ENCODE peak calls at places on chromosomes 2 and 18, in seven cellular contexts. N is endothelial cell of umbilical vein, J is A549, V is H1, L is K562, F is GM12878, D is HCT116. X is an unnamed sample.

GRCh38 chr2:196160101-196160500 is 11.3 kb downstream of the STK17B start:
- DNase-seq in F (peak), N (peak), J (no peak), V (no peak), D (peak), L (peak), X (peak)

GRCh38 chr18:22180722-22181121 is 11.3 kb downstream of the GATA6 start:
- DNase-seq in V (no peak), J (no peak), N (peak), D (no peak), L (no peak), F (no peak), X (no peak)

GRCh38 chr2:75406138-75406537 is 154.6 kb downstream of the EVA1A start:
- DNase-seq in D (no peak), V (no peak), L (no peak), N (no peak), F (no peak), J (no peak), X (no peak)

GRCh38 chr2:60806988-60807681 is 51.1 kb downstream of the PAPOLG start:
- DNase-seq in D (no peak), L (peak), F (peak), V (peak), J (no peak), N (no peak), X (peak)

GRCh38 chr2:239583879-239584859 is 183.3 kb upstream of the HDAC4 start:
- DNase-seq in D (no peak), L (no peak), J (no peak), N (no peak), F (no peak), V (no peak), X (no peak)

GRCh38 chr2:30633039-30633438 is 174.2 kb downstream of the CAPN13 start:
- DNase-seq in J (no peak), V (no peak), D (no peak), L (no peak), N (no peak), F (no peak), X (no peak)

GRCh38 chr18:3321133-3321812 is 59.3 kb downstream of the MYL12B start:
- DNase-seq in F (no peak), D (no peak), N (peak), J (peak), L (peak), V (no peak), X (no peak)

GRCh38 chr2:80086831-80087230 is 217.7 kb downstream of the LRRTM1 start:
- DNase-seq in V (no peak), J (no peak), N (no peak), F (no peak), L (peak), D (no peak), X (no peak)

GRCh38 chr2:84619784-84620371 is 103.6 kb downstream of the DNAH6 start:
- DNase-seq in V (no peak), D (no peak), N (no peak), J (no peak), F (no peak), L (no peak), X (no peak)

GRCh38 chr2:235394278-235394828 is 99.5 kb upstream of the AGAP1 start:
- DNase-seq in L (no peak), F (no peak), N (no peak), V (no peak), J (peak), D (peak), X (no peak)

GRCh38 chr2:199975297-199975895 is 20.0 kb downstream of the MAIP1 start:
- DNase-seq in N (no peak), L (no peak), V (no peak), J (no peak), F (no peak), D (peak), X (no peak)

GRCh38 chr2:224432003-224432574 is 30.2 kb upstream of the FAM124B start:
- DNase-seq in J (no peak), D (no peak), L (no peak), F (no peak), V (no peak), N (no peak), X (no peak)

GRCh38 chr2:26566081-26566375 is 75.1 kb downstream of the CIB4 start:
- DNase-seq in D (no peak), L (no peak), N (no peak), F (no peak), J (no peak), V (no peak), X (no peak)

GRCh38 chr2:231199219-231199618 is 788 bp downstream of the ARMC9 start:
- DNase-seq in L (no peak), D (no peak), V (no peak), F (no peak), J (no peak), N (no peak), X (no peak)

GRCh38 chr18:6355789-6356589 is 58.7 kb downstream of the L3MBTL4 start:
- DNase-seq in N (no peak), V (no peak), J (no peak), F (no peak), D (no peak), L (no peak), X (no peak)

GRCh38 chr2:46806526-46806925 is 109.1 kb downstream of the MCFD2 start:
- DNase-seq in N (peak), L (no peak), V (no peak), F (no peak), D (no peak), J (no peak), X (no peak)

GRCh38 chr18:72530622-72531021 is 13.5 kb downstream of the CBLN2 start:
- DNase-seq in L (no peak), J (no peak), F (no peak), N (no peak), D (no peak), V (no peak), X (no peak)

GRCh38 chr2:45011621-45012602 is 2.7 kb upstream of the SIX2 start:
- DNase-seq in N (no peak), F (no peak), J (no peak), V (no peak), L (no peak), D (no peak), X (peak)

GRCh38 chr2:46232860-46233259 is 64.3 kb upstream of the EPAS1 start:
- DNase-seq in J (no peak), V (no peak), N (no peak), D (no peak), F (no peak), L (no peak), X (no peak)

GRCh38 chr2:20664431-20665260 is 2.3 kb upstream of the GDF7 start:
- DNase-seq in F (no peak), J (no peak), L (no peak), N (no peak), D (no peak), V (no peak), X (no peak)

GRCh38 chr2:23549821-23550535 is 165.0 kb downstream of the KLHL29 start:
- DNase-seq in L (no peak), D (no peak), V (no peak), F (no peak), J (no peak), N (peak), X (peak)

GRCh38 chr2:85850451-85850850 is 38.3 kb downstream of the ST3GAL5 start:
- DNase-seq in L (no peak), N (no peak), V (no peak), D (no peak), F (no peak), J (no peak), X (no peak)

GRCh38 chr2:12577567-12577966 is 139.2 kb upstream of the TRIB2 start:
- DNase-seq in N (no peak), J (no peak), F (no peak), L (no peak), V (no peak), D (no peak), X (peak)

GRCh38 chr2:26816893-26817292 is 31.0 kb downstream of the CENPA start:
- DNase-seq in V (peak), D (peak), J (no peak), F (no peak), L (peak), N (no peak), X (peak)

GRCh38 chr2:222722327-222722946 is 51.0 kb downstream of the MOGAT1 start:
- DNase-seq in J (no peak), L (no peak), F (peak), D (no peak), V (no peak), N (peak), X (no peak)

GRCh38 chr2:54666131-54666637 is 57.3 kb upstream of the EML6 start:
- DNase-seq in L (no peak), F (no peak), V (no peak), D (no peak), N (peak), J (no peak), X (no peak)

GRCh38 chr2:154489271-154489858 is 209.1 kb upstream of the KCNJ3 start:
- DNase-seq in N (no peak), D (no peak), L (no peak), V (no peak), J (no peak), F (no peak), X (no peak)

GRCh38 chr2:196431957-196432356 is 207.6 kb upstream of the CCDC150 start:
- DNase-seq in N (peak), J (peak), F (no peak), D (peak), L (no peak), V (no peak), X (peak)

GRCh38 chr2:239298126-239298804 is 102.6 kb downstream of the HDAC4 start:
- DNase-seq in L (no peak), D (no peak), N (no peak), V (no peak), F (no peak), J (no peak), X (peak)

GRCh38 chr18:58892536-58892935 is 27.9 kb downstream of the ZNF532 start:
- DNase-seq in D (no peak), L (no peak), J (no peak), F (no peak), V (no peak), N (no peak), X (no peak)

GRCh38 chr2:104043864-104044263 is 810.1 kb upstream of the POU3F3 start:
- DNase-seq in D (no peak), L (no peak), J (peak), F (no peak), V (no peak), N (no peak), X (no peak)

GRCh38 chr18:55579471-55579870 is 8.5 kb downstream of the TCF4 start:
- DNase-seq in N (no peak), F (no peak), D (no peak), V (no peak), J (no peak), L (no peak), X (no peak)

GRCh38 chr18:47949197-47949596 is 18.7 kb upstream of the SMAD2 start:
- DNase-seq in J (no peak), N (peak), F (no peak), D (no peak), V (no peak), L (no peak), X (no peak)

GRCh38 chr2:67790622-67791021 is 272.2 kb downstream of the C1D start:
- DNase-seq in N (peak), J (no peak), D (no peak), F (no peak), V (no peak), L (no peak), X (no peak)

GRCh38 chr2:72883356-72883962 is 3.7 kb upstream of the SPR start:
- DNase-seq in D (no peak), J (peak), L (no peak), N (peak), V (peak), F (no peak), X (peak)

DNA sequence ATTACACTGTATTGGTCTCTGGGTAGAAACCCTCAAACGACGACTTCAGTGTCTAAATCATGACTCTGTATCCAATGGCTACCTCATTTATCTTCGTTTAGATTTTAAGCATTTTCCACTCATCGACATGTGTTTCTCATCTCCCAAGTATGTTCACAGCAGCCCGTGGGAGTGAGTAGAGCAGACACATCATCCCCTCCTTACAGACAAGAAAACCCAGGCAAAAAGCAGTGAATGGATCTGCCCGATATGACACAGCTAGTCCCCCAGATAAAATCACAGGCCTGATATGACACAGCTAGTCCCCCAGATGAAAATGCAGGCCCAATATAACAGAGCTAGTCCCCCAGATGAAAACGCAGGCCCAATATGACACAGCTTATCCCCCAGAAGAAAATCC is 279.7 kb downstream of the TNS1 start:
- DNase-seq in L (no peak), J (no peak), F (no peak), D (no peak), N (no peak), V (no peak), X (no peak)
- TF ChIP-seq MAX in L (no peak), J (no peak), F (no peak), D (no peak), N (no peak), V (no peak), X (no peak)

DNA sequence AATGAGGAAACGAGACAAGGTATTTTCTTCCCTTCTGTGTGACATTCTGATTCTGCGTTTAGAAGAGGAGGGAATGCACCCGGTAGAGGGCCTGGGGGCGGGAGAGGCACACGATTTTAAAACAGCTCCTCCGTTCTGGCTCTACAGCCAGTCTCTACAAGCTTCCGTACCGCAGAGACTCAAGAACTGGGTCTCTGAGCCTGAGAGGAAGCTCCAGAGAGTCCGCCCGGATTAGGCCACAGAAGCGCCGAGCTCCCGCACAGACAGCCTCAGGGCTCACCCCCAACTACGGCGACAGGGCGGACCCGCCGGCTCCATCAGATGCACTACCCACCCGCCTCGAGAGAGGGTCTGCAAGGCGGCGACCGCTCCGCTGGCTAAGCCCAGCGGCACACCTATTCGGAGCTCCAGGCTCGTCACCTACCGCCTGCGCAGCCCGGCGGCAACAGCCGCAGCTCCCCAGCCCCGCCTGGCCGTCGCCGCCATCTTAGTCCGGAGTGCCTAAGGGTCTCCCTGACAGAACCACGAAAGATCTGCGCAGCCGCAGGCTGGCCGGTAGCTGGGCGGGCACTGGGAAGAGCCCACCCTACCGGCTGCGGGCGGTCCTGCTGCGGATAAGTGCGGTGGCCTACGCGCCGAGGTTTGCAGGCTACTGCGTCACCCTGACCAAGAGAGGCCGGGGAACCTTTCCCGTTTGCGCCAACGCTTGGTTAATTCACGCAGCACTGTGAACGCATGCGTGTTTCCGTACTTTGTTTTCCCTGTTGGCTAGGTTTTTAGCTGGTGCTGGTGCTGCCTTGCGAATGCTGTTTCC is at the start of gene NFU1:
- DNase-seq in L (peak), V (peak), J (peak), D (peak), N (peak), F (peak), X (peak)
- TF ChIP-seq POLR2A in L (peak), V (peak), J (peak), D (peak), N (peak), F (peak), X (peak)

DNA sequence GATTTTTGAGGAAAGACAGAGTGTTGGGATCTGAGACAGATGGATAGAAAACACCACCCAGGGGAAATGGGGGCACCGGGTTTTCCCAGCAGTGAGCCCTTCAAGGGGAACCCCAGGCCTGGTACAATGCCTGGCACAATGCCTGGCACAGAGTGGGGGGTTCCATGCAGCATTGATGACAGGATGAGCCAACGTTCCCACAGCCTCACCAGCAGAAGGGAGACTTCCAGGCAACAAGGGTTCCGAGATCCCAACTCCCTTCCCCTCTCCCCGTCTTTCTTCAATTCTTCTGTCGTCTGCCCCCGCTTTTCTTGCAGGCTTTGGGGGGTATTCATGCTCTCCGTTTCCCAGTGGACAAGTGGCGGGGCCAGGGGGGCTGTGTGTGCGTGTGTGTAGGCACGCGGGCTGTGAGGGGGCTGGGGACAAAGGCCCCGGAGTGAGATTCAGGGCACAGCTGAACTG is 132.1 kb upstream of the HAAO start:
- DNase-seq in J (no peak), F (no peak), D (no peak), N (peak), L (no peak), V (no peak), X (no peak)
- H3K4me3 ChIP-seq in J (no peak), F (no peak), D (no peak), N (no peak), L (no peak), V (no peak), X (no peak)

GRCh38 chr2:241808701-241809382 is at the start of gene NEU4:
- DNase-seq in D (no peak), V (peak), F (no peak), L (peak), J (no peak), N (no peak), X (no peak)
- TF ChIP-seq MAX in D (no peak), V (peak), F (no peak), L (peak), J (no peak), N (no peak), X (no peak)